ENCODE peak calls at places on chromosomes 4 and X, in seven cellular contexts. One of them, this sample, is unnamed.

GRCh38 chr4:14379148-14379547 is 623.1 kb upstream of the CPEB2 start:
- DNase-seq in EH: peak; percentile 41
- DNase-seq in fibroblast of the aortic adventitia: peak; percentile 1
- DNase-seq in mesendoderm: no peak
- DNase-seq in activated T-cell treated with anti-CD3 and anti-CD28 coated beads for 1 hour: no peak
- DNase-seq in NCI-H2081: no peak
- DNase-seq in stimulated activated CD8-positive, alpha-beta memory T cell treated with anti-CD3 and anti-CD28 coated beads, Interleukin-15, amount 100 ng/mL, for 1 hour: no peak
- DNase-seq in this sample: no peak

GRCh38 chrX:125205918-125206665 is 113.6 kb upstream of the TEX13C start:
- DNase-seq in EH: no peak
- DNase-seq in fibroblast of the aortic adventitia: no peak
- DNase-seq in mesendoderm: peak; percentile 82
- DNase-seq in activated T-cell treated with anti-CD3 and anti-CD28 coated beads for 1 hour: no peak
- DNase-seq in NCI-H2081: peak; percentile 84
- DNase-seq in stimulated activated CD8-positive, alpha-beta memory T cell treated with anti-CD3 and anti-CD28 coated beads, Interleukin-15, amount 100 ng/mL, for 1 hour: no peak
- DNase-seq in this sample: no peak

GRCh38 chrX:133653363-133653762 is 238.1 kb upstream of the GPC4 start:
- DNase-seq in EH: no peak
- DNase-seq in fibroblast of the aortic adventitia: no peak
- DNase-seq in mesendoderm: no peak
- DNase-seq in activated T-cell treated with anti-CD3 and anti-CD28 coated beads for 1 hour: no peak
- DNase-seq in NCI-H2081: no peak
- DNase-seq in stimulated activated CD8-positive, alpha-beta memory T cell treated with anti-CD3 and anti-CD28 coated beads, Interleukin-15, amount 100 ng/mL, for 1 hour: no peak
- DNase-seq in this sample: no peak

GRCh38 chrX:74421181-74422028 is at the start of gene SLC16A2:
- DNase-seq in EH: peak; percentile 89
- DNase-seq in fibroblast of the aortic adventitia: peak; percentile 73
- DNase-seq in mesendoderm: peak; percentile 89
- DNase-seq in activated T-cell treated with anti-CD3 and anti-CD28 coated beads for 1 hour: peak; percentile 3
- DNase-seq in NCI-H2081: peak; percentile 32
- DNase-seq in stimulated activated CD8-positive, alpha-beta memory T cell treated with anti-CD3 and anti-CD28 coated beads, Interleukin-15, amount 100 ng/mL, for 1 hour: no peak
- DNase-seq in this sample: peak; percentile 45

GRCh38 chr4:52822583-52823477 is 39.3 kb upstream of the RASL11B start:
- DNase-seq in EH: peak; percentile 86
- DNase-seq in fibroblast of the aortic adventitia: peak; percentile 55
- DNase-seq in mesendoderm: no peak
- DNase-seq in activated T-cell treated with anti-CD3 and anti-CD28 coated beads for 1 hour: no peak
- DNase-seq in NCI-H2081: no peak
- DNase-seq in stimulated activated CD8-positive, alpha-beta memory T cell treated with anti-CD3 and anti-CD28 coated beads, Interleukin-15, amount 100 ng/mL, for 1 hour: no peak
- DNase-seq in this sample: no peak

GRCh38 chr4:101813604-101814003 is 23.1 kb downstream of the BANK1 start:
- DNase-seq in EH: no peak
- DNase-seq in fibroblast of the aortic adventitia: no peak
- DNase-seq in mesendoderm: no peak
- DNase-seq in activated T-cell treated with anti-CD3 and anti-CD28 coated beads for 1 hour: no peak
- DNase-seq in NCI-H2081: no peak
- DNase-seq in stimulated activated CD8-positive, alpha-beta memory T cell treated with anti-CD3 and anti-CD28 coated beads, Interleukin-15, amount 100 ng/mL, for 1 hour: no peak
- DNase-seq in this sample: no peak

GRCh38 chr4:169604131-169604900 is 8.1 kb downstream of the NEK1 start:
- DNase-seq in EH: peak; percentile 74
- DNase-seq in fibroblast of the aortic adventitia: peak; percentile 70
- DNase-seq in mesendoderm: peak; percentile 61
- DNase-seq in activated T-cell treated with anti-CD3 and anti-CD28 coated beads for 1 hour: no peak
- DNase-seq in NCI-H2081: no peak
- DNase-seq in stimulated activated CD8-positive, alpha-beta memory T cell treated with anti-CD3 and anti-CD28 coated beads, Interleukin-15, amount 100 ng/mL, for 1 hour: no peak
- DNase-seq in this sample: no peak

GRCh38 chr4:26884486-26884988 is 23.9 kb downstream of the STIM2 start:
- DNase-seq in EH: no peak
- DNase-seq in fibroblast of the aortic adventitia: no peak
- DNase-seq in mesendoderm: no peak
- DNase-seq in activated T-cell treated with anti-CD3 and anti-CD28 coated beads for 1 hour: no peak
- DNase-seq in NCI-H2081: no peak
- DNase-seq in stimulated activated CD8-positive, alpha-beta memory T cell treated with anti-CD3 and anti-CD28 coated beads, Interleukin-15, amount 100 ng/mL, for 1 hour: no peak
- DNase-seq in this sample: no peak

GRCh38 chr4:155602351-155603140 is 64.1 kb upstream of the GUCY1A1 start:
- DNase-seq in EH: peak; percentile 64
- DNase-seq in fibroblast of the aortic adventitia: no peak
- DNase-seq in mesendoderm: peak; percentile 33
- DNase-seq in activated T-cell treated with anti-CD3 and anti-CD28 coated beads for 1 hour: no peak
- DNase-seq in NCI-H2081: no peak
- DNase-seq in stimulated activated CD8-positive, alpha-beta memory T cell treated with anti-CD3 and anti-CD28 coated beads, Interleukin-15, amount 100 ng/mL, for 1 hour: no peak
- DNase-seq in this sample: no peak

GRCh38 chr4:138689182-138689546 is 326.4 kb upstream of the NOCT start:
- DNase-seq in EH: no peak
- DNase-seq in fibroblast of the aortic adventitia: no peak
- DNase-seq in mesendoderm: no peak
- DNase-seq in activated T-cell treated with anti-CD3 and anti-CD28 coated beads for 1 hour: no peak
- DNase-seq in NCI-H2081: no peak
- DNase-seq in stimulated activated CD8-positive, alpha-beta memory T cell treated with anti-CD3 and anti-CD28 coated beads, Interleukin-15, amount 100 ng/mL, for 1 hour: no peak
- DNase-seq in this sample: no peak

GRCh38 chrX:41333744-41333993 is 293 bp upstream of the DDX3X start:
- DNase-seq in EH: peak; percentile 85
- DNase-seq in fibroblast of the aortic adventitia: peak; percentile 96
- DNase-seq in mesendoderm: peak; percentile 92
- DNase-seq in activated T-cell treated with anti-CD3 and anti-CD28 coated beads for 1 hour: no peak
- DNase-seq in NCI-H2081: peak; percentile 94
- DNase-seq in stimulated activated CD8-positive, alpha-beta memory T cell treated with anti-CD3 and anti-CD28 coated beads, Interleukin-15, amount 100 ng/mL, for 1 hour: no peak
- DNase-seq in this sample: no peak

GRCh38 chrX:134246282-134246681 is 9.3 kb downstream of the CCDC160 start:
- DNase-seq in EH: no peak
- DNase-seq in fibroblast of the aortic adventitia: no peak
- DNase-seq in mesendoderm: peak; percentile 56
- DNase-seq in activated T-cell treated with anti-CD3 and anti-CD28 coated beads for 1 hour: no peak
- DNase-seq in NCI-H2081: no peak
- DNase-seq in stimulated activated CD8-positive, alpha-beta memory T cell treated with anti-CD3 and anti-CD28 coated beads, Interleukin-15, amount 100 ng/mL, for 1 hour: no peak
- DNase-seq in this sample: no peak

GRCh38 chrX:9396930-9397329 is 67.9 kb upstream of the TBL1X start:
- DNase-seq in EH: no peak
- DNase-seq in fibroblast of the aortic adventitia: peak; percentile 18
- DNase-seq in mesendoderm: no peak
- DNase-seq in activated T-cell treated with anti-CD3 and anti-CD28 coated beads for 1 hour: no peak
- DNase-seq in NCI-H2081: no peak
- DNase-seq in stimulated activated CD8-positive, alpha-beta memory T cell treated with anti-CD3 and anti-CD28 coated beads, Interleukin-15, amount 100 ng/mL, for 1 hour: no peak
- DNase-seq in this sample: no peak

GRCh38 chr4:99816611-99817309 is at the start of gene DAPP1:
- DNase-seq in EH: no peak
- DNase-seq in fibroblast of the aortic adventitia: no peak
- DNase-seq in mesendoderm: peak; percentile 53
- DNase-seq in activated T-cell treated with anti-CD3 and anti-CD28 coated beads for 1 hour: peak; percentile 53
- DNase-seq in NCI-H2081: no peak
- DNase-seq in stimulated activated CD8-positive, alpha-beta memory T cell treated with anti-CD3 and anti-CD28 coated beads, Interleukin-15, amount 100 ng/mL, for 1 hour: peak; percentile 22
- DNase-seq in this sample: peak; percentile 25

GRCh38 chr4:108113229-108113628 is 55.5 kb downstream of the LEF1 start:
- DNase-seq in EH: no peak
- DNase-seq in fibroblast of the aortic adventitia: no peak
- DNase-seq in mesendoderm: no peak
- DNase-seq in activated T-cell treated with anti-CD3 and anti-CD28 coated beads for 1 hour: peak; percentile 36
- DNase-seq in NCI-H2081: no peak
- DNase-seq in stimulated activated CD8-positive, alpha-beta memory T cell treated with anti-CD3 and anti-CD28 coated beads, Interleukin-15, amount 100 ng/mL, for 1 hour: peak; percentile 30
- DNase-seq in this sample: no peak

GRCh38 chrX:155086202-155086840 is 15.0 kb downstream of the BRCC3 start:
- DNase-seq in EH: peak; percentile 47
- DNase-seq in fibroblast of the aortic adventitia: peak; percentile 36
- DNase-seq in mesendoderm: peak; percentile 64
- DNase-seq in activated T-cell treated with anti-CD3 and anti-CD28 coated beads for 1 hour: peak; percentile 33
- DNase-seq in NCI-H2081: no peak
- DNase-seq in stimulated activated CD8-positive, alpha-beta memory T cell treated with anti-CD3 and anti-CD28 coated beads, Interleukin-15, amount 100 ng/mL, for 1 hour: peak; percentile 12
- DNase-seq in this sample: no peak

GRCh38 chrX:19888419-19888879 is 1.0 kb upstream of the SH3KBP1 start:
- DNase-seq in EH: peak; percentile 80
- DNase-seq in fibroblast of the aortic adventitia: peak; percentile 79
- DNase-seq in mesendoderm: peak; percentile 93
- DNase-seq in activated T-cell treated with anti-CD3 and anti-CD28 coated beads for 1 hour: no peak
- DNase-seq in NCI-H2081: peak; percentile 39
- DNase-seq in stimulated activated CD8-positive, alpha-beta memory T cell treated with anti-CD3 and anti-CD28 coated beads, Interleukin-15, amount 100 ng/mL, for 1 hour: no peak
- DNase-seq in this sample: no peak

GRCh38 chr4:4618846-4619245 is 77.0 kb upstream of the STX18 start:
- DNase-seq in EH: no peak
- DNase-seq in fibroblast of the aortic adventitia: peak; percentile 51
- DNase-seq in mesendoderm: no peak
- DNase-seq in activated T-cell treated with anti-CD3 and anti-CD28 coated beads for 1 hour: no peak
- DNase-seq in NCI-H2081: peak; percentile 90
- DNase-seq in stimulated activated CD8-positive, alpha-beta memory T cell treated with anti-CD3 and anti-CD28 coated beads, Interleukin-15, amount 100 ng/mL, for 1 hour: no peak
- DNase-seq in this sample: no peak

GRCh38 chrX:41382699-41383645 is 49.0 kb downstream of the DDX3X start:
- DNase-seq in EH: peak; percentile 40
- DNase-seq in fibroblast of the aortic adventitia: peak; percentile 40
- DNase-seq in mesendoderm: peak; percentile 40
- DNase-seq in activated T-cell treated with anti-CD3 and anti-CD28 coated beads for 1 hour: no peak
- DNase-seq in NCI-H2081: no peak
- DNase-seq in stimulated activated CD8-positive, alpha-beta memory T cell treated with anti-CD3 and anti-CD28 coated beads, Interleukin-15, amount 100 ng/mL, for 1 hour: no peak
- DNase-seq in this sample: no peak

GRCh38 chr4:31125496-31125895 is 405.3 kb downstream of the PCDH7 start:
- DNase-seq in EH: no peak
- DNase-seq in fibroblast of the aortic adventitia: no peak
- DNase-seq in mesendoderm: no peak
- DNase-seq in activated T-cell treated with anti-CD3 and anti-CD28 coated beads for 1 hour: no peak
- DNase-seq in NCI-H2081: no peak
- DNase-seq in stimulated activated CD8-positive, alpha-beta memory T cell treated with anti-CD3 and anti-CD28 coated beads, Interleukin-15, amount 100 ng/mL, for 1 hour: no peak
- DNase-seq in this sample: no peak

GRCh38 chrX:123673813-123674212 is 59.0 kb downstream of the THOC2 start:
- DNase-seq in EH: peak; percentile 9
- DNase-seq in fibroblast of the aortic adventitia: no peak
- DNase-seq in mesendoderm: no peak
- DNase-seq in activated T-cell treated with anti-CD3 and anti-CD28 coated beads for 1 hour: no peak
- DNase-seq in NCI-H2081: no peak
- DNase-seq in stimulated activated CD8-positive, alpha-beta memory T cell treated with anti-CD3 and anti-CD28 coated beads, Interleukin-15, amount 100 ng/mL, for 1 hour: no peak
- DNase-seq in this sample: no peak

GRCh38 chr4:6771229-6771671 is 11.3 kb upstream of the KIAA0232 start:
- DNase-seq in EH: no peak
- DNase-seq in fibroblast of the aortic adventitia: peak; percentile 33
- DNase-seq in mesendoderm: no peak
- DNase-seq in activated T-cell treated with anti-CD3 and anti-CD28 coated beads for 1 hour: no peak
- DNase-seq in NCI-H2081: no peak
- DNase-seq in stimulated activated CD8-positive, alpha-beta memory T cell treated with anti-CD3 and anti-CD28 coated beads, Interleukin-15, amount 100 ng/mL, for 1 hour: no peak
- DNase-seq in this sample: no peak

GRCh38 chr4:78439328-78439727 is 112.2 kb upstream of the ANXA3 start:
- DNase-seq in EH: peak; percentile 7
- DNase-seq in fibroblast of the aortic adventitia: no peak
- DNase-seq in mesendoderm: no peak
- DNase-seq in activated T-cell treated with anti-CD3 and anti-CD28 coated beads for 1 hour: no peak
- DNase-seq in NCI-H2081: no peak
- DNase-seq in stimulated activated CD8-positive, alpha-beta memory T cell treated with anti-CD3 and anti-CD28 coated beads, Interleukin-15, amount 100 ng/mL, for 1 hour: no peak
- DNase-seq in this sample: no peak

GRCh38 chrX:79570524-79571240 is 203.5 kb upstream of the ITM2A start:
- DNase-seq in EH: no peak
- DNase-seq in fibroblast of the aortic adventitia: no peak
- DNase-seq in mesendoderm: no peak
- DNase-seq in activated T-cell treated with anti-CD3 and anti-CD28 coated beads for 1 hour: no peak
- DNase-seq in NCI-H2081: no peak
- DNase-seq in stimulated activated CD8-positive, alpha-beta memory T cell treated with anti-CD3 and anti-CD28 coated beads, Interleukin-15, amount 100 ng/mL, for 1 hour: no peak
- DNase-seq in this sample: no peak

GRCh38 chrX:17580529-17581155 is 156.7 kb upstream of the SCML1 start:
- DNase-seq in EH: peak; percentile 90
- DNase-seq in fibroblast of the aortic adventitia: peak; percentile 80
- DNase-seq in mesendoderm: peak; percentile 27
- DNase-seq in activated T-cell treated with anti-CD3 and anti-CD28 coated beads for 1 hour: no peak
- DNase-seq in NCI-H2081: no peak
- DNase-seq in stimulated activated CD8-positive, alpha-beta memory T cell treated with anti-CD3 and anti-CD28 coated beads, Interleukin-15, amount 100 ng/mL, for 1 hour: no peak
- DNase-seq in this sample: no peak

GRCh38 chrX:17375631-17376380 is 806 bp downstream of the NHS start:
- DNase-seq in EH: peak; percentile 50
- DNase-seq in fibroblast of the aortic adventitia: peak; percentile 27
- DNase-seq in mesendoderm: peak; percentile 47
- DNase-seq in activated T-cell treated with anti-CD3 and anti-CD28 coated beads for 1 hour: no peak
- DNase-seq in NCI-H2081: no peak
- DNase-seq in stimulated activated CD8-positive, alpha-beta memory T cell treated with anti-CD3 and anti-CD28 coated beads, Interleukin-15, amount 100 ng/mL, for 1 hour: no peak
- DNase-seq in this sample: no peak

GRCh38 chrX:68084765-68085164 is 348.5 kb downstream of the OPHN1 start:
- DNase-seq in EH: peak; percentile 57
- DNase-seq in fibroblast of the aortic adventitia: peak; percentile 80
- DNase-seq in mesendoderm: no peak
- DNase-seq in activated T-cell treated with anti-CD3 and anti-CD28 coated beads for 1 hour: no peak
- DNase-seq in NCI-H2081: no peak
- DNase-seq in stimulated activated CD8-positive, alpha-beta memory T cell treated with anti-CD3 and anti-CD28 coated beads, Interleukin-15, amount 100 ng/mL, for 1 hour: no peak
- DNase-seq in this sample: no peak

GRCh38 chrX:276588-277171 is 4.5 kb upstream of the PLCXD1 start:
- DNase-seq in EH: peak; percentile 79
- DNase-seq in fibroblast of the aortic adventitia: peak; percentile 43
- DNase-seq in mesendoderm: no peak
- DNase-seq in activated T-cell treated with anti-CD3 and anti-CD28 coated beads for 1 hour: peak; percentile 12
- DNase-seq in NCI-H2081: no peak
- DNase-seq in stimulated activated CD8-positive, alpha-beta memory T cell treated with anti-CD3 and anti-CD28 coated beads, Interleukin-15, amount 100 ng/mL, for 1 hour: no peak
- DNase-seq in this sample: no peak

GRCh38 chrX:132758778-132759177 is 199.7 kb downstream of the HS6ST2 start:
- DNase-seq in EH: no peak
- DNase-seq in fibroblast of the aortic adventitia: no peak
- DNase-seq in mesendoderm: peak; percentile 81
- DNase-seq in activated T-cell treated with anti-CD3 and anti-CD28 coated beads for 1 hour: no peak
- DNase-seq in NCI-H2081: no peak
- DNase-seq in stimulated activated CD8-positive, alpha-beta memory T cell treated with anti-CD3 and anti-CD28 coated beads, Interleukin-15, amount 100 ng/mL, for 1 hour: no peak
- DNase-seq in this sample: no peak

GRCh38 chr4:38323141-38323634 is 340.8 kb upstream of the KLF3 start:
- DNase-seq in EH: peak; percentile 78
- DNase-seq in fibroblast of the aortic adventitia: no peak
- DNase-seq in mesendoderm: peak; percentile 42
- DNase-seq in activated T-cell treated with anti-CD3 and anti-CD28 coated beads for 1 hour: no peak
- DNase-seq in NCI-H2081: no peak
- DNase-seq in stimulated activated CD8-positive, alpha-beta memory T cell treated with anti-CD3 and anti-CD28 coated beads, Interleukin-15, amount 100 ng/mL, for 1 hour: no peak
- DNase-seq in this sample: no peak

GRCh38 chrX:48715876-48716502 is 19.5 kb downstream of the SUV39H1 start:
- DNase-seq in EH: no peak
- DNase-seq in fibroblast of the aortic adventitia: no peak
- DNase-seq in mesendoderm: no peak
- DNase-seq in activated T-cell treated with anti-CD3 and anti-CD28 coated beads for 1 hour: no peak
- DNase-seq in NCI-H2081: no peak
- DNase-seq in stimulated activated CD8-positive, alpha-beta memory T cell treated with anti-CD3 and anti-CD28 coated beads, Interleukin-15, amount 100 ng/mL, for 1 hour: no peak
- DNase-seq in this sample: no peak

GRCh38 chr4:66687393-66687971 is 857.8 kb downstream of the CENPC start:
- DNase-seq in EH: no peak
- DNase-seq in fibroblast of the aortic adventitia: no peak
- DNase-seq in mesendoderm: no peak
- DNase-seq in activated T-cell treated with anti-CD3 and anti-CD28 coated beads for 1 hour: no peak
- DNase-seq in NCI-H2081: no peak
- DNase-seq in stimulated activated CD8-positive, alpha-beta memory T cell treated with anti-CD3 and anti-CD28 coated beads, Interleukin-15, amount 100 ng/mL, for 1 hour: no peak
- DNase-seq in this sample: no peak

GRCh38 chr4:41692717-41693345 is 55.7 kb downstream of the PHOX2B start:
- DNase-seq in EH: peak; percentile 65
- DNase-seq in fibroblast of the aortic adventitia: peak; percentile 63
- DNase-seq in mesendoderm: peak; percentile 75
- DNase-seq in activated T-cell treated with anti-CD3 and anti-CD28 coated beads for 1 hour: peak; percentile 3
- DNase-seq in NCI-H2081: peak; percentile 75
- DNase-seq in stimulated activated CD8-positive, alpha-beta memory T cell treated with anti-CD3 and anti-CD28 coated beads, Interleukin-15, amount 100 ng/mL, for 1 hour: no peak
- DNase-seq in this sample: peak; percentile 16

GRCh38 chr4:168978001-168978700 is 31.9 kb downstream of the CBR4 start:
- DNase-seq in EH: peak; percentile 81
- DNase-seq in fibroblast of the aortic adventitia: peak; percentile 17
- DNase-seq in mesendoderm: peak; percentile 3
- DNase-seq in activated T-cell treated with anti-CD3 and anti-CD28 coated beads for 1 hour: no peak
- DNase-seq in NCI-H2081: no peak
- DNase-seq in stimulated activated CD8-positive, alpha-beta memory T cell treated with anti-CD3 and anti-CD28 coated beads, Interleukin-15, amount 100 ng/mL, for 1 hour: no peak
- DNase-seq in this sample: no peak

GRCh38 chr4:124591646-124592045 is 120.9 kb downstream of the ANKRD50 start:
- DNase-seq in EH: no peak
- DNase-seq in fibroblast of the aortic adventitia: no peak
- DNase-seq in mesendoderm: no peak
- DNase-seq in activated T-cell treated with anti-CD3 and anti-CD28 coated beads for 1 hour: no peak
- DNase-seq in NCI-H2081: peak; percentile 2
- DNase-seq in stimulated activated CD8-positive, alpha-beta memory T cell treated with anti-CD3 and anti-CD28 coated beads, Interleukin-15, amount 100 ng/mL, for 1 hour: no peak
- DNase-seq in this sample: no peak

GRCh38 chr4:166078956-166079355 is 205.9 kb downstream of the TLL1 start:
- DNase-seq in EH: peak; percentile 30
- DNase-seq in fibroblast of the aortic adventitia: peak; percentile 3
- DNase-seq in mesendoderm: peak; percentile 23
- DNase-seq in activated T-cell treated with anti-CD3 and anti-CD28 coated beads for 1 hour: no peak
- DNase-seq in NCI-H2081: no peak
- DNase-seq in stimulated activated CD8-positive, alpha-beta memory T cell treated with anti-CD3 and anti-CD28 coated beads, Interleukin-15, amount 100 ng/mL, for 1 hour: no peak
- DNase-seq in this sample: no peak